ENCODE peak calls at places on chromosomes 6 and 20, in eight cellular contexts. U is psoas muscle, A is fibroblast of lung, W is left lung, V is mammary epithelial cell, Y is IMR-90, R is ovary, X is spleen. D is an unnamed sample.

GRCh38 chr20:61701401-61701800 is 364.3 kb downstream of the TAF4 start:
- DNase-seq in R (no peak), Y (no peak), X (no peak), A (no peak), W (no peak), V (no peak), U (no peak), D (no peak)

GRCh38 chr6:142543576-142543975 is 241.8 kb downstream of the ADGRG6 start:
- DNase-seq in U (no peak), Y (no peak), A (no peak), X (no peak), R (no peak), V (no peak), W (no peak), D (no peak)

GRCh38 chr20:32507998-32508774 is 76.9 kb downstream of the NOL4L start:
- DNase-seq in V (no peak), X (no peak), A (no peak), R (no peak), Y (no peak), U (no peak), W (peak; percentile 22), D (peak; percentile 33)

GRCh38 chr6:69973138-69973537 is 106.8 kb downstream of the COL19A1 start:
- DNase-seq in U (no peak), V (no peak), Y (no peak), A (no peak), R (no peak), W (no peak), X (no peak), D (no peak)

GRCh38 chr6:139882234-139882633 is 507.8 kb upstream of the CITED2 start:
- DNase-seq in U (no peak), V (no peak), R (no peak), W (no peak), A (peak; percentile 65), Y (peak; percentile 78), X (no peak), D (no peak)

GRCh38 chr6:133512410-133513016 is 271.4 kb downstream of the EYA4 start:
- DNase-seq in Y (peak; percentile 67), X (no peak), U (no peak), A (peak; percentile 73), R (peak; percentile 36), W (no peak), V (peak; percentile 12), D (no peak)

GRCh38 chr20:63351811-63352591 is 9.1 kb downstream of the CHRNA4 start:
- DNase-seq in R (no peak), V (no peak), U (no peak), A (no peak), Y (no peak), X (no peak), W (no peak), D (no peak)

GRCh38 chr20:56362833-56363413 is 4.1 kb downstream of the FAM210B start:
- DNase-seq in X (peak; percentile 81), U (no peak), W (no peak), V (no peak), R (peak; percentile 71), A (no peak), Y (peak; percentile 16), D (no peak)

GRCh38 chr20:24981750-24982149 is 10.8 kb downstream of the APMAP start:
- DNase-seq in Y (no peak), A (no peak), R (no peak), W (peak; percentile 82), V (no peak), U (peak; percentile 69), X (peak; percentile 88), D (no peak)

GRCh38 chr20:19823216-19823615 is 65.2 kb downstream of the RIN2 start:
- DNase-seq in W (no peak), Y (peak; percentile 66), V (no peak), X (no peak), A (peak; percentile 22), U (no peak), R (no peak), D (no peak)

GRCh38 chr6:7769702-7770101 is 43.8 kb downstream of the BMP6 start:
- DNase-seq in R (no peak), U (no peak), X (no peak), A (peak; percentile 15), W (no peak), Y (peak; percentile 47), V (peak; percentile 4), D (no peak)

GRCh38 chr6:35044145-35044745 is 96.9 kb downstream of the TCP11 start:
- DNase-seq in A (no peak), V (peak; percentile 37), X (no peak), W (no peak), Y (no peak), U (no peak), R (no peak), D (no peak)

GRCh38 chr6:87716928-87717655 is 15.1 kb upstream of the AKIRIN2 start:
- DNase-seq in Y (no peak), W (no peak), U (no peak), R (no peak), X (no peak), A (no peak), V (no peak), D (no peak)

GRCh38 chr6:108944707-108945685 is 96.8 kb downstream of the ARMC2 start:
- DNase-seq in Y (peak; percentile 93), U (peak; percentile 68), X (no peak), A (peak; percentile 96), V (peak; percentile 75), W (peak; percentile 48), R (peak; percentile 77), D (peak; percentile 75)

GRCh38 chr20:57501461-57502330 is 23.2 kb downstream of the CTCFL start:
- DNase-seq in V (no peak), R (no peak), Y (no peak), U (no peak), W (no peak), A (no peak), X (no peak), D (no peak)

GRCh38 chr6:8529250-8529649 is 93.9 kb upstream of the SLC35B3 start:
- DNase-seq in U (no peak), W (no peak), R (no peak), A (no peak), Y (no peak), X (no peak), V (no peak), D (no peak)

GRCh38 chr6:10250655-10251220 is 164.1 kb downstream of the TFAP2A start:
- DNase-seq in U (no peak), A (no peak), V (no peak), Y (no peak), W (no peak), X (no peak), R (no peak), D (no peak)

GRCh38 chr6:53714395-53714794 is 48.8 kb upstream of the KLHL31 start:
- DNase-seq in Y (no peak), V (no peak), A (no peak), W (no peak), U (no peak), X (no peak), R (no peak), D (no peak)

GRCh38 chr6:28776269-28777146 is 147.3 kb downstream of the TRIM27 start:
- DNase-seq in R (no peak), W (no peak), V (no peak), A (no peak), Y (no peak), U (no peak), X (no peak), D (no peak)
- H3K9me3 ChIP-seq in R (no peaks in the 10 kb centered on the region), W (no peaks in the 10 kb centered on the region), V (no peaks in the 10 kb centered on the region), A (no peaks in the 10 kb centered on the region), Y (no peaks in the 10 kb centered on the region), U (no peaks in the 10 kb centered on the region), X (no peaks in the 10 kb centered on the region), D (peaks cover 1% of the 10 kb centered on the region)

DNA sequence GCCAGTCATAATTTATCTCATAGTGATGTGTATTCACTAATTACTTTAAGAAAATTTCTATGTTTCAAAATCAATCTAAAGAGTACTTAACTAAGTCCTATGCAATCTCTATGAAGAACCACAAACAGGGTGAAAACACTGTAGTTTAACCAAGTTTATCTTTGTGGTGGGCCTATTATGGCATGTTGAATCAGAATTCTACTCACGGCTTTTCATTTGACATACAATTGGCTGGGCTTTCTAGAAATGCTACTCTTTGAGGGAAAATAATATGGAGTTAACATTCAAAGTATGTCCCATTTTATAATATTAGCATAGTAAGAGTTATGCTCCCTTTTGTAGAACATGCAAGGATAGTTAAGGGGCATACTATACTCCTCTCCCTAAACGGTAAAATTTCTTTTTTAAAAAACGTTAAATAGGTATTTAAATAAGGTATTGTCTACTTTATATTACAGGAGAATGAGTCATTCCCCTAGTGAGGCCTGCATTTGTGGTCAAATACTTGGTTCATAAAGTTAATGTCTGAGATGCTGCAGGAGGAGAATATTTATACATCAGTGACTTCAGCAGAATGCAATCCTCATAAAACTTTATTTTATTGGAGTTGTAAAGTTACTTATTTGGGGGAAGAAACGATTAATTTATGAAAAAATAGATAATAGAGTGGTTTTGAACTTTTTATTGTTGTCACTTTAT is 1.8 kb downstream of the MOXD1 start:
- DNase-seq in A (peak; percentile 61), X (no peak), Y (peak; percentile 85), V (peak; percentile 49), W (no peak), R (no peak), U (no peak), D (no peak)
- H3K27ac ChIP-seq in A (no peak overlapping the region), X (no peak overlapping the region), Y (no peak overlapping the region), V (no peak overlapping the region), W (peak overlapping the region; percentile 82), R (no peak overlapping the region), U (no peak overlapping the region), D (no peak overlapping the region)

DNA sequence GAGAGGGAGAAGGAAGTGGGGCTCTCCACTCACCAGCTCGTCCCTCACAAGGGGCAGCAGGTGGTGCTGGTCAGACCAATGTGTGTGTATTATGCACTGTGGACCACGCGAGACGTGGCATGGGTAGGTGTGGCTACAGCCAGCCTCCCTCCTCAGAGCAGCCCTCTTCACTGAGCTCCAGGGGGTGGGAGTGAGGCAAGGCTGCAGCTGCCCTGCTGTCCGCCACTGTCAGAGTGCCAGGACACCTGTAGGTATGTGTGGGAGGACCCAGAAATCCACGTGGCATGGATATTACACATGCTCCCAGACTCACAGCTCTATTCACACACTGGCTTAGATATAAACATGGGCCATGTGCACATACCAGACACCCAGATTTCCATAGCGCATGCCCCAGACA is 90.3 kb downstream of the VEGFA start:
- DNase-seq in U (peak; percentile 25), W (no peak), R (no peak), A (no peak), X (peak; percentile 38), Y (peak; percentile 39), V (no peak), D (no peak)
- H3K4me1 ChIP-seq in U (no peaks in the 10 kb centered on the region), W (no peaks in the 10 kb centered on the region), R (no peaks in the 10 kb centered on the region), A (no peaks in the 10 kb centered on the region), X (no peaks in the 10 kb centered on the region), Y (no peaks in the 10 kb centered on the region), V (peaks cover 5% of the 10 kb centered on the region), D (no peaks in the 10 kb centered on the region)

GRCh38 chr6:82275686-82276085 is 28.1 kb upstream of the IBTK start:
- DNase-seq in U (no peak), W (no peak), R (no peak), Y (no peak), X (no peak), V (no peak), A (no peak), D (no peak)

GRCh38 chr6:82273295-82273694 is 25.8 kb upstream of the IBTK start:
- DNase-seq in Y (no peak), U (no peak), V (peak; percentile 12), W (no peak), X (no peak), R (no peak), A (no peak), D (no peak)

DNA sequence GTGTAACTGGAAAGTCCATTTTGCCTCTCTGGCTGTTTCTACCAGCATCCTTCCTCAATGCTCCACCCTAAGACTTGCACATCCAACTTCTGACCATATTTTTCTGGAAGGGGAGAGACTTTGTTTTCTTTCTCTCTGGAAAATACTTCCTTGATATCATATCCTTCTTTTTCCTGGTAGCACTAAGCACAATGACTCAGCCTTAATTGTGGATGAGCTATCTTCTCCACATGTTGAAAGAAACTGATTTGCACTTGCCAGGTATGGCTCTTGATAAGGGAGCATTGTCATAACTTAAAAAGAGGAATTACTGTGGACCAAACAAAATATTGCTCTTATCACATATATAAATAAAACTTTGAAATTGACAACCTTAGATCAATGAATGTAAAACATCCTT is 30.1 kb upstream of the IBTK start:
- DNase-seq in U (no peak), R (no peak), X (no peak), W (no peak), A (no peak), V (no peak), Y (no peak), D (no peak)
- H3K9me3 ChIP-seq in U (peaks cover 3% of the 10 kb centered on the region), R (no peaks in the 10 kb centered on the region), X (no peaks in the 10 kb centered on the region), W (no peaks in the 10 kb centered on the region), A (no peaks in the 10 kb centered on the region), V (no peaks in the 10 kb centered on the region), Y (no peaks in the 10 kb centered on the region), D (no peaks in the 10 kb centered on the region)

D was measured in aorta.